ENCODE peak calls at places on chromosomes 4 and X, in five cellular contexts. P is IMR-90, Z is A549, R is HepG2, G is H1. T is an unnamed sample.

GRCh38 chrX:30275498-30275897 is 28.6 kb downstream of the MAGEB1 start:
- DNase-seq in P (peak; percentile 13), Z (peak; percentile 55), R (no peak), G (no peak), T (no peak)

GRCh38 chr4:128031756-128032384 is 29.2 kb upstream of the LARP1B start:
- DNase-seq in P (peak; percentile 52), Z (no peak), R (peak; percentile 57), G (no peak), T (no peak)

GRCh38 chr4:8072235-8072968 is 86.2 kb downstream of the ABLIM2 start:
- DNase-seq in P (no peak), Z (no peak), R (no peak), G (no peak), T (no peak)

GRCh38 chr4:118757761-118758213 is 72.6 kb downstream of the METTL14 start:
- DNase-seq in P (peak; percentile 85), Z (no peak), R (peak; percentile 29), G (no peak), T (no peak)

GRCh38 chr4:52588097-52588496 is 71.0 kb downstream of the USP46 start:
- DNase-seq in P (peak; percentile 13), Z (peak; percentile 23), R (peak; percentile 33), G (peak; percentile 15), T (peak; percentile 53)

GRCh38 chr4:26140150-26140898 is 180.5 kb upstream of the RBPJ start:
- DNase-seq in P (peak; percentile 59), Z (no peak), R (no peak), G (no peak), T (no peak)

GRCh38 chr4:163967710-163968109 is 473.2 kb downstream of the TMA16 start:
- DNase-seq in P (no peak), Z (no peak), R (no peak), G (no peak), T (no peak)

GRCh38 chr4:145716200-145716599 is 36.3 kb downstream of the C4orf51 start:
- DNase-seq in P (peak; percentile 54), Z (no peak), R (no peak), G (no peak), T (no peak)

GRCh38 chrX:147827070-147827469 is 84.6 kb upstream of the FMR1 start:
- DNase-seq in P (no peak), Z (no peak), R (no peak), G (no peak), T (no peak)

GRCh38 chrX:38987135-38987780 is 186.0 kb downstream of the MID1IP1 start:
- DNase-seq in P (peak; percentile 8), Z (no peak), R (no peak), G (no peak), T (no peak)

GRCh38 chr4:113404846-113405245 is 355.4 kb downstream of the ANK2 start:
- DNase-seq in P (no peak), Z (no peak), R (no peak), G (no peak), T (no peak)

GRCh38 chr4:148445903-148446261 is 3.7 kb upstream of the NR3C2 start:
- DNase-seq in P (no peak), Z (no peak), R (no peak), G (no peak), T (no peak)

GRCh38 chrX:121755541-121755940 is 708.1 kb downstream of the GLUD2 start:
- DNase-seq in P (no peak), Z (peak; percentile 2), R (no peak), G (no peak), T (peak; percentile 2)

GRCh38 chrX:21798677-21799219 is 40.7 kb upstream of the MBTPS2 start:
- DNase-seq in P (peak; percentile 28), Z (peak; percentile 20), R (peak; percentile 66), G (no peak), T (no peak)

GRCh38 chr4:138522366-138522765 is 280.2 kb upstream of the SLC7A11 start:
- DNase-seq in P (peak; percentile 40), Z (peak; percentile 10), R (peak; percentile 3), G (no peak), T (peak; percentile 24)

GRCh38 chr4:164780839-164781238 is 26.9 kb downstream of the SMIM31 start:
- DNase-seq in P (no peak), Z (no peak), R (no peak), G (no peak), T (no peak)

GRCh38 chr4:30269850-30270249 is 450.3 kb upstream of the PCDH7 start:
- DNase-seq in P (no peak), Z (peak; percentile 2), R (no peak), G (no peak), T (no peak)

GRCh38 chr4:20831746-20832145 is 131.5 kb downstream of the PACRGL start:
- DNase-seq in P (no peak), Z (no peak), R (no peak), G (no peak), T (no peak)

GRCh38 chr4:149029056-149029651 is 586.9 kb upstream of the NR3C2 start:
- DNase-seq in P (peak; percentile 23), Z (peak; percentile 4), R (peak; percentile 42), G (no peak), T (no peak)

GRCh38 chr4:176534566-176534965 is 214.8 kb downstream of the SPCS3 start:
- DNase-seq in P (peak; percentile 95), Z (peak; percentile 6), R (no peak), G (no peak), T (no peak)

GRCh38 chr4:17111959-17112659 is 213.7 kb upstream of the LDB2 start:
- DNase-seq in P (no peak), Z (no peak), R (peak; percentile 6), G (peak; percentile 19), T (peak; percentile 43)

GRCh38 chr4:182555997-182556418 is 312.8 kb downstream of the TENM3 start:
- DNase-seq in P (peak; percentile 91), Z (no peak), R (no peak), G (peak; percentile 33), T (no peak)

GRCh38 chr4:128310266-128310697 is 22.7 kb upstream of the PGRMC2 start:
- DNase-seq in P (no peak), Z (peak; percentile 46), R (peak; percentile 55), G (no peak), T (no peak)

GRCh38 chr4:15400911-15401671 is 26.7 kb upstream of the C1QTNF7 start:
- DNase-seq in P (peak; percentile 65), Z (peak; percentile 4), R (no peak), G (no peak), T (no peak)

GRCh38 chr4:84691170-84691691 is 108.3 kb downstream of the CDS1 start:
- DNase-seq in P (peak; percentile 94), Z (peak; percentile 31), R (no peak), G (no peak), T (no peak)

GRCh38 chr4:80077639-80078038 is 4.6 kb upstream of the ANTXR2 start:
- DNase-seq in P (peak; percentile 69), Z (peak; percentile 2), R (no peak), G (no peak), T (no peak)

GRCh38 chrX:78075787-78076389 is 28.2 kb upstream of the PGK1 start:
- DNase-seq in P (no peak), Z (no peak), R (no peak), G (no peak), T (no peak)

GRCh38 chrX:39619182-39620009 is 478.4 kb downstream of the BCOR start:
- DNase-seq in P (no peak), Z (peak; percentile 14), R (no peak), G (no peak), T (peak; percentile 64)

GRCh38 chr4:8641256-8641655 is 48.7 kb downstream of the CPZ start:
- DNase-seq in P (no peak), Z (no peak), R (no peak), G (no peak), T (no peak)

GRCh38 chr4:133641191-133641590 is 492.1 kb downstream of the PCDH10 start:
- DNase-seq in P (no peak), Z (no peak), R (no peak), G (no peak), T (no peak)

GRCh38 chr4:169968999-169969398 is 57.2 kb downstream of the MFAP3L start:
- DNase-seq in P (peak; percentile 11), Z (peak; percentile 57), R (no peak), G (no peak), T (no peak)

GRCh38 chr4:124804584-124804983 is 92.1 kb upstream of the ANKRD50 start:
- DNase-seq in P (peak; percentile 18), Z (no peak), R (no peak), G (no peak), T (no peak)

GRCh38 chr4:82748176-82748575 is 50.4 kb downstream of the SCD5 start:
- DNase-seq in P (peak; percentile 65), Z (no peak), R (no peak), G (no peak), T (no peak)

GRCh38 chr4:173269280-173269679 is 64.9 kb downstream of the HMGB2 start:
- DNase-seq in P (no peak), Z (no peak), R (no peak), G (no peak), T (no peak)

GRCh38 chrX:85084770-85085393 is 81.2 kb downstream of the APOOL start:
- DNase-seq in P (peak; percentile 49), Z (peak; percentile 37), R (peak; percentile 11), G (no peak), T (peak; percentile 23)

GRCh38 chr4:3408793-3409330 is 32.9 kb upstream of the HGFAC start:
- DNase-seq in P (no peak), Z (no peak), R (no peak), G (no peak), T (no peak)

GRCh38 chr4:138561906-138562305 is 319.8 kb upstream of the SLC7A11 start:
- DNase-seq in P (no peak), Z (no peak), R (no peak), G (no peak), T (no peak)

DNA sequence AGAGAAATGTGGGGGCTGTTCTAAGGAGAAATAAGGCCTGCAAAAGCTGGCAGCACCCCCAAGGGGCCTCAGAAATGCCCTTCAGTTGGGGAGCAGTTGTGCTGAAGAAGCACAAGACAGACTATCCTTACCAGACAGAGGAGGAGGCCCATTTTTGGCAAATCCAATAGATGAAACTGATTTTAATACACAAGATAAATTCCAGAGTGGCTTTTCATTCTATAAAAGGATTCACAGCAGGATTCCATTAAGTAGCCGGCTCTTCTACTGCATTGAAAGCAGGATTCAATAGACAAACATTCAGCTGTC is 8.1 kb downstream of the SEPTIN6 start:
- DNase-seq in P (no peak), Z (no peak), R (no peak), G (no peak), T (no peak)
- TF ChIP-seq MAFK in P (no peak), Z (no peak), R (no peak), G (no peak), T (no peak)

GRCh38 chrX:47568656-47569295 is 7.8 kb downstream of the ARAF start:
- DNase-seq in P (no peak), Z (peak; percentile 48), R (peak; percentile 16), G (no peak), T (peak; percentile 43)
- TF ChIP-seq MAFK in P (no peak), Z (no peak), R (no peak), G (no peak), T (no peak)

GRCh38 chr4:40065010-40065409 is 8.4 kb downstream of the N4BP2 start:
- DNase-seq in P (no peak), Z (no peak), R (no peak), G (no peak), T (no peak)
- TF ChIP-seq MAFK in P (no peak), Z (no peak), R (no peak), G (no peak), T (no peak)

GRCh38 chr4:140427104-140427918 is at the start of gene CLGN:
- DNase-seq in P (peak; percentile 44), Z (peak; percentile 77), R (peak; percentile 77), G (peak; percentile 73), T (peak; percentile 60)

GRCh38 chr4:140426610-140427103 is 791 bp downstream of the CLGN start:
- DNase-seq in P (no peak), Z (no peak), R (peak; percentile 3), G (no peak), T (peak; percentile 33)

GRCh38 chr4:140427919-140428471 is 547 bp upstream of the CLGN start:
- DNase-seq in P (peak; percentile 23), Z (peak; percentile 42), R (peak; percentile 57), G (no peak), T (no peak)

GRCh38 chr4:140423106-140423505 is 4.3 kb downstream of the CLGN start:
- DNase-seq in P (peak; percentile 25), Z (no peak), R (no peak), G (no peak), T (no peak)
- TF ChIP-seq MAFK in P (no peak), Z (no peak), R (no peak), G (no peak), T (no peak)

T was measured in K562.